ENCODE peak calls at places on chromosomes 11 and 22, in eight cellular contexts. I, R, G, P, W, O, A and C are unnamed samples.

GRCh38 chr11:134541355-134541754 is 129.3 kb upstream of the B3GAT1 start:
- DNase-seq in G (no peak), R (no peak), W (no peak), O (no peak), P (no peak), I (no peak), A (no peak), C (no peak)

GRCh38 chr11:72673943-72674828 is at the start of gene PDE2A:
- DNase-seq in W (no peak), P (no peak), A (no peak), O (no peak), G (no peak), R (no peak), I (no peak), C (no peak)

GRCh38 chr11:117807482-117808272 is 10.7 kb upstream of the DSCAML1 start:
- DNase-seq in A (peak), R (peak), I (peak), O (peak), W (peak), G (no peak), P (peak), C (peak)

GRCh38 chr11:114082767-114083181 is 23.3 kb downstream of the ZBTB16 start:
- DNase-seq in G (no peak), O (peak), R (peak), I (peak), W (peak), A (no peak), P (no peak), C (peak)

GRCh38 chr11:102172127-102172848 is 62.0 kb downstream of the YAP1 start:
- DNase-seq in P (no peak), G (no peak), A (no peak), R (no peak), I (no peak), W (no peak), O (no peak), C (no peak)

GRCh38 chr11:63915961-63916836 is 765 bp downstream of the RCOR2 start:
- DNase-seq in A (peak), P (peak), G (no peak), O (peak), R (no peak), W (peak), I (peak), C (peak)

GRCh38 chr11:70494559-70495350 is 96.4 kb downstream of the CTTN start:
- DNase-seq in O (no peak), P (no peak), G (no peak), W (peak), R (peak), A (no peak), I (no peak), C (no peak)

GRCh38 chr22:40721266-40721665 is 42.0 kb downstream of the MCHR1 start:
- DNase-seq in R (no peak), O (no peak), P (no peak), G (no peak), W (no peak), I (no peak), A (no peak), C (peak)

GRCh38 chr11:32893091-32893946 is 708 bp downstream of the QSER1 start:
- DNase-seq in P (peak), O (peak), A (no peak), W (peak), I (peak), R (peak), G (no peak), C (peak)

GRCh38 chr11:46404476-46405017 is 13.0 kb upstream of the CHRM4 start:
- DNase-seq in O (no peak), A (no peak), R (no peak), P (no peak), W (no peak), I (no peak), G (no peak), C (no peak)

GRCh38 chr11:77112641-77113381 is 10.2 kb downstream of the OMP start:
- DNase-seq in I (peak), R (no peak), A (no peak), W (no peak), O (no peak), P (no peak), G (no peak), C (no peak)

GRCh38 chr11:65045728-65046127 is 4.7 kb downstream of the SAC3D1 start:
- DNase-seq in R (no peak), G (no peak), A (no peak), W (no peak), O (no peak), I (no peak), P (no peak), C (no peak)

GRCh38 chr11:23318670-23319069 is 458.4 kb upstream of the CCDC179 start:
- DNase-seq in R (no peak), W (no peak), A (no peak), O (no peak), G (no peak), P (no peak), I (no peak), C (no peak)

DNA sequence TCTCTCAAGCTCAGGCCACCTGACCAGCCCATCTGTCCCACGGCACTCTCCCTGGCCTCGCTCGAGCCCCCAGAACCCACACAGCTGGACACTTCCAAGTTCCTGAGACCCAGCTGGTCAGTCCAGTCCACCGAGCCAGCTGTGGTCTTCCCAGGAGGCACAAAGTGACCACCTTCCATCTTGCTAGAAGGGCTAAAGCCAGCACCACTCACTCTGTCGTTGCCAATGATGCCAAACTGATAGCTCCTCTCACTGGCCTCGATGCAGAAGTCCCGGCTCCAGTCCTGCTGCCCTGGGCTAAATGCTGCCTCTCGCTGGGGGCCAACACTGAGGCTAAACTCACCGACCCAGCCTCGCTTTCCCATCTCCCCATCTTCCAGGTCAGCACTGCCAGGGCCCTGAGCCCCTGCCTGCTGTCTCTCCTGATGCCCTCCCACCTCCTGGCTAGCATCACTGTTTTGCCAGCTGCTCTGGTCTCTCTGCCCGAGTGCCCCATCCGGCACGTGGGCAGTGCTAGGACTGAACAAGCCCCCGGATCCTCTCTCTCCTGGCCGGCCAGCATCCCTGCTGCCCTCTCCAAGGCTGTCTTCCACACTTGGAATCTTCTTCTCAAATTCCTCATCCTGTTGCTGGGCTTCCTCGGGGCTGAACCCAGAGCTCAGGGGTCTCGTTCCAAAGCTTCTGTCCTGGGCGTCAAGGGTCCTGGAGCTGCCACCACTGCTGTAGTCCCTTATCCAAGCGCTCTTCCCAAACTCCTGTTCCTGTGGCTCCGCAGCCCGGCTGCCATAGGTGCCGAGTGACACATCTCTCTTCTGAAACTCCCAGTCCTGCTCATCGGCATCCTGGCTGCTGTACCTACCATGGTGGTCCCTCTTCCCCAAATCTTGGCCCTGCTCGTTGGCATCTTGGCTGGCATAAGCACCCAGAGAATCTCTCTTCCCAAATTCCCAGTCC is 15.4 kb downstream of the TNKS1BP1 start:
- DNase-seq in W (no peak), I (no peak), G (no peak), R (no peak), P (no peak), A (no peak), O (no peak), C (no peak)
- TF ChIP-seq CTCF in W (no peak), I (no peak), G (no peak), R (no peak), P (no peak), A (no peak), O (no peak), C (no peak)

GRCh38 chr22:47571616-47572015 is 809.2 kb downstream of the TBC1D22A start:
- DNase-seq in P (no peak), R (no peak), G (no peak), A (no peak), I (no peak), W (no peak), O (no peak), C (no peak)
- H3K4me3 ChIP-seq in P (no peak), R (no peak), G (no peak), A (no peak), I (no peak), W (no peak), O (no peak), C (no peak)

DNA sequence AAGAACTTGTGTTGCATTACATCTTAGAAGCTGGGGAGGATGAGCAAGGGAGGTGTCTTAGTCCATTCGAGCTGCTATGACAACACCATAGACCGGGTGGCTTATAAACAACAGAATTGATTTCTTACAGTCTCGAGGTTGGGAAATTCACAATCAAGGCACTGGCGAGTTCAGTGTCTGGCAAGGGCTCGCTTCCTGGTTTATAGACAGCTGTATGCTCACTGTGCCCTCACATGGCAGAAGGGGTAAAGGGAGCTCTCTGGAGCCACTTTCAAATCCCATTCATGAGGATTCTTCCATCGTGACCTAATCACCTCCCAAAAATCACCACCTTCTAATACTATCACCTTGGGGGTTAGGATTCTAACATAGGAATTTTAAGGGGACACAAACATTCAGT is 150.0 kb upstream of the NECTIN1 start:
- DNase-seq in P (no peak), I (no peak), A (peak), R (peak), O (no peak), G (no peak), W (no peak), C (peak)
- TF ChIP-seq CTCF in P (no peak), I (no peak), A (no peak), R (no peak), O (no peak), G (no peak), W (peak), C (no peak)

DNA sequence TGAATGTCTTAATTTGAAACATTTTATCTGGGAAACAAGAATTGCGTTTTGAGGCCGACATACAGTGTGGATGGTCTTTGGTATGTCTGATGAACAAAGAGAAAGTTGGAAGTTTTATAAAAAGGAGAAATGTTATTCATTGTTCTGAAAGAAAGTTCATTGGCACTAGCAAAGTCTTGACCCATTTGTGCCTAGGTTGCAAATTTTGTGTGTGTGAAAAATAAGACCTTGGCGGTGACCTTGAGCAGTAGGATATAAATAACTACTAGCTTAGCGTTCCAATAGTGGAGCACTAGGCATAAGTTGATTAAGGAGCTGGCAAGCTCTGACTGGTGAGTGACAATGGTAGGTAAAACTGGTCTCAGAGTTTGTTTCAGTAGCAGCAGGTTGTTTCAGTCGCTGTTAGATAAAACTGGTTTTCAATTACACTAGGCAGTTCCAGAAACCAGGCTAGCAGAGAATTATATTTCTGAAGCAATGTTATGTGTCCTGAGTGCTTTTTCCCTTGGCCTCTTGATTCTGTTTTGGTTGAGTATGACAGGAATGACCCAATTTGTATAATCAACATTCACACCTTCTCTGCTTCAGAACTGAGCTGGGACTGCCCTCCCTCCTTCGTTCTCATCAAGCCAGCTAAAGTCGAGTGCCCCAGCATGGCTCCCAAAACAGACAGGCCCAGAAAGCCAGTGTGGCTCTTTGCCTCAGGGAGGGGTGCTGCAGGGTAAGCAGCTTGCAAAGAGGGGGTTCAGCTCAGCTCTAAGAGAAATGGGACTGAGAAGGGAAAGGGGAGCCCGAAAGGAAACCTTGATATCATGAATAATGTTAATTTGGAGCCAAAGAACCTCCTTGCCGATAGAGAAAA is 85.7 kb downstream of the NTM start:
- DNase-seq in A (no peak), R (no peak), I (no peak), O (no peak), G (no peak), W (no peak), P (no peak), C (no peak)
- H3K4me3 ChIP-seq in A (no peak), R (no peak), I (no peak), O (no peak), G (no peak), W (no peak), P (no peak), C (no peak)

GRCh38 chr22:19631899-19632670 is 82.2 kb upstream of the SEPTIN5 start:
- DNase-seq in R (no peak), O (peak), P (no peak), I (no peak), A (no peak), G (no peak), W (no peak), C (peak)
- TF ChIP-seq CTCF in R (peak), O (peak), P (peak), I (no peak), A (no peak), G (peak), W (peak), C (peak)

GRCh38 chr11:1868056-1868635 is 15.3 kb downstream of the LSP1 start:
- DNase-seq in G (no peak), W (peak), A (no peak), O (no peak), I (peak), R (peak), P (no peak), C (no peak)

GRCh38 chr11:1868636-1869291 is 15.9 kb downstream of the LSP1 start:
- DNase-seq in G (no peak), O (no peak), P (no peak), R (peak), I (peak), W (peak), A (no peak), C (peak)

GRCh38 chr11:1870721-1871466 is 18.0 kb downstream of the LSP1 start:
- DNase-seq in W (peak), I (peak), G (no peak), O (peak), A (no peak), R (peak), P (no peak), C (peak)

GRCh38 chr11:1870326-1870696 is 17.4 kb downstream of the LSP1 start:
- DNase-seq in A (no peak), P (no peak), G (no peak), W (peak), R (peak), O (no peak), I (no peak), C (no peak)

GRCh38 chr11:1869427-1870325 is 16.8 kb downstream of the LSP1 start:
- DNase-seq in P (no peak), I (peak), G (no peak), A (no peak), W (peak), R (peak), O (peak), C (no peak)
- H3K4me3 ChIP-seq in P (no peak), I (no peak), G (no peak), A (no peak), W (peak), R (peak), O (no peak), C (no peak)

GRCh38 chr22:29393019-29393608 is 4.7 kb upstream of the AP1B1 start:
- DNase-seq in G (no peak), O (no peak), W (no peak), A (no peak), P (no peak), R (no peak), I (no peak), C (peak)

GRCh38 chr22:29396126-29396525 is 7.8 kb upstream of the AP1B1 start:
- DNase-seq in A (no peak), O (no peak), R (no peak), I (peak), P (no peak), G (no peak), W (no peak), C (no peak)

GRCh38 chr22:29397791-29398190 is 9.4 kb upstream of the AP1B1 start:
- DNase-seq in P (no peak), W (no peak), R (no peak), G (no peak), O (no peak), A (no peak), I (no peak), C (no peak)

GRCh38 chr22:29391546-29391945 is 3.2 kb upstream of the AP1B1 start:
- DNase-seq in I (no peak), G (no peak), A (no peak), O (no peak), P (no peak), W (no peak), R (no peak), C (no peak)

DNA sequence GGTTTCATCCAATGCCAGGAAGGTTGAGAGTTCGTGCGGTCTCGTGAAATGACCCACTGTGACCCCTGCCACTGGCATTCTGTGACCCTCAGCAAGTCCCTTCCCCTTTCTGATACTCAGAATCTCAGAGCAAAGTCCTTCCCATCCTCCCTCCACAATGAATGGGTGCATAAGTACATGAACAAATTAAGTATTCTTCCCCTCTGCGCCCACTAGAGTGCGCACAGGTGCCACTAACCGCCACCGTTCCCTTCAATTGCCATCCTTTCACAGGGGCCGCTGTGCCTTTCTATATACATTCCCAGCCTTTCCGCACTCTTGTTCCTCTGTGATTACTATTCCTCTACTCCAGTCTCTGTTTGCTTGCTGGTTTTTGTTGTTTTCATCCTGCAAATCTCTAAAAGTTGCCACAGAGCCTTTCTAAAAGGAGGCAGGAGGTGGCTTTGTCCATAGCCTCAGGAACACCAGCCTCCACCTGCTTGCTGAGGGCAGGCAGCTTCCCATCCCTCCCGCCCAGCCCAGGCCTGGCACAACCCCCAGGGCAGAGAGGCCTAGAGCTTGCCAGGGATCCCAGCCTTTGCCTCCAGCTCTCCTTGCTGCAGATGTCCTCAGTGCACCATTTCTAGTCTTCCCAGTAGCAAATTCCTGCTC is 6.7 kb upstream of the AP1B1 start:
- DNase-seq in A (peak), O (peak), I (peak), G (no peak), W (peak), R (peak), P (peak), C (peak)
- TF ChIP-seq CTCF in A (peak), O (peak), I (peak), G (peak), W (peak), R (peak), P (peak), C (peak)

DNA sequence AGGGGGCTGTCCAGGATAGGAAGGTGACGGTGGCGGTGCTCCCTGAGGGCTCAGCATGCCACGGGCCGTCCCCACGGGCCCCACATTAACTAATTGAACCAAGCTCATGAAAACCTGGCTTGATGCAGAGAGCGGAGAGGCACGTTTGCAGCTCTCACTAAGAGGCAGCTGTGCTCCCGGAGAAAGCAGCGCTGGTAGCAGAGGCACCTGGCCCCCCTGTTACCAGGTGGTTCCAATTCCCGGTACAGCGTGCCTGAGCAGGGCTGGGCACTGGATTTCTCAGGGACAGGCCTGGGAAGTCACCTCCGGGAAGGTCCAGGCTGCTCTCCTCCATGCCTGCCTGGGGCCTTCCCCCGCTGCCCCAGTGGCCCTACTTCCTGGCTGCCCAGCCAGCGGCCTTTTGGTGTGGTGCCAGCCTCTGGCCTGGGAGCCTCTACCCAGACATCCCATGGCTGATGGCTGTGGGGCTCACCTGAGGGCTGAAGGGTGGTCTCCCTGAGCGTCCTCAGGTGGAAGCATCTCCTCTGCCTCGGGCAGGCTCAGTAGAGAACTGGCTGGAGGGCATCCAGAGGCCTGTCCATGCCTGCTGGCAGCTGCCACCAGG is 1.2 kb downstream of the KCNQ1 start:
- DNase-seq in W (no peak), A (no peak), R (peak), I (peak), P (peak), O (no peak), G (no peak), C (no peak)
- H3K4me3 ChIP-seq in W (peak), A (peak), R (peak), I (peak), P (no peak), O (no peak), G (no peak), C (no peak)